ENCODE peak calls at places on chromosomes 6 and 20, in six cellular contexts. One of them, this sample, is unnamed.

GRCh38 chr6:65819152-65819551 is 112.1 kb upstream of the EYS start:
- DNase-seq in K562: no peak
- DNase-seq in Karpas-422: no peak
- DNase-seq in mammary epithelial cell: no peak
- DNase-seq in neuronal stem cell: no peak
- DNase-seq in fibroblast of lung: peak
- DNase-seq in this sample: no peak

GRCh38 chr6:122753688-122754056 is 25.8 kb upstream of the FABP7 start:
- DNase-seq in mammary epithelial cell: no peak
- DNase-seq in neuronal stem cell: no peak
- DNase-seq in Karpas-422: no peak
- DNase-seq in K562: no peak
- DNase-seq in fibroblast of lung: peak
- DNase-seq in this sample: no peak

GRCh38 chr6:9717568-9717967 is 697.3 kb downstream of the TFAP2A start:
- DNase-seq in K562: no peak
- DNase-seq in neuronal stem cell: no peak
- DNase-seq in Karpas-422: no peak
- DNase-seq in fibroblast of lung: no peak
- DNase-seq in mammary epithelial cell: no peak
- DNase-seq in this sample: no peak

GRCh38 chr6:90493332-90493731 is 93.5 kb downstream of the MAP3K7 start:
- DNase-seq in mammary epithelial cell: peak
- DNase-seq in fibroblast of lung: peak
- DNase-seq in Karpas-422: no peak
- DNase-seq in neuronal stem cell: no peak
- DNase-seq in K562: no peak
- DNase-seq in this sample: peak

GRCh38 chr6:157298325-157298724 is 25.0 kb downstream of the TMEM242 start:
- DNase-seq in K562: no peak
- DNase-seq in Karpas-422: no peak
- DNase-seq in mammary epithelial cell: no peak
- DNase-seq in fibroblast of lung: no peak
- DNase-seq in neuronal stem cell: no peak
- DNase-seq in this sample: no peak

GRCh38 chr6:33977606-33978438 is 168.1 kb downstream of the GRM4 start:
- DNase-seq in fibroblast of lung: no peak
- DNase-seq in neuronal stem cell: no peak
- DNase-seq in Karpas-422: peak
- DNase-seq in K562: no peak
- DNase-seq in mammary epithelial cell: no peak
- DNase-seq in this sample: no peak

GRCh38 chr20:61762208-61762710 is 303.4 kb downstream of the TAF4 start:
- DNase-seq in mammary epithelial cell: no peak
- DNase-seq in Karpas-422: no peak
- DNase-seq in K562: no peak
- DNase-seq in neuronal stem cell: no peak
- DNase-seq in fibroblast of lung: no peak
- DNase-seq in this sample: no peak

GRCh38 chr20:51489611-51490010 is 52.9 kb downstream of the NFATC2 start:
- DNase-seq in neuronal stem cell: no peak
- DNase-seq in mammary epithelial cell: no peak
- DNase-seq in Karpas-422: no peak
- DNase-seq in fibroblast of lung: peak
- DNase-seq in K562: no peak
- DNase-seq in this sample: no peak

DNA sequence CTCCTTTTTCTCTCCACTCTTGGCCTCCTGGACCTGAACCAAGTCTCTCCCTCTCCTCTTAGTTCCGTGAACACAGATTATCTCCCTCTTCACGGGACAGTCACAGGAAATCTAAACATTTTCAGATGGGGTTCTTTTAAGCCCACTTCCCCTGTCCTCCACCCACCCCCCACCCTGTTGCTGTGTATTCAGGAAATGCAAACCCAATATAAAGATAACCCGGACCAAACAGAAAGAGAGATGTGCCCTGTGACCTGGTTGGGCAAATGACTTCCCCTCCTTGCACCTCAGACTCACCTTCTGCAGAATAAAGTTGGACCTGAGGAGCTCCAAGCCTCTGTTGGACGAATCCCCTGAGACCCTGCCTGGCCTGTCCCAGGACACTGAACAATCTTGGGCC is 75.9 kb upstream of the MRPS10 start:
- DNase-seq in mammary epithelial cell: no peak
- DNase-seq in neuronal stem cell: no peak
- DNase-seq in fibroblast of lung: no peak
- DNase-seq in K562: no peak
- DNase-seq in Karpas-422: no peak
- DNase-seq in this sample: no peak
- H3K27ac ChIP-seq in mammary epithelial cell: no peak
- H3K27ac ChIP-seq in neuronal stem cell: no peak
- H3K27ac ChIP-seq in fibroblast of lung: no peak
- H3K27ac ChIP-seq in K562: no peak
- H3K27ac ChIP-seq in Karpas-422: no peak
- H3K27ac ChIP-seq in this sample: no peak

GRCh38 chr6:138543648-138544047 is 44.4 kb upstream of the NHSL1 start:
- DNase-seq in Karpas-422: no peak
- DNase-seq in neuronal stem cell: no peak
- DNase-seq in fibroblast of lung: no peak
- DNase-seq in K562: no peak
- DNase-seq in mammary epithelial cell: no peak
- DNase-seq in this sample: peak
- H2AFZ ChIP-seq in Karpas-422: no peak
- H2AFZ ChIP-seq in neuronal stem cell: no peak
- H2AFZ ChIP-seq in fibroblast of lung: no peak
- H2AFZ ChIP-seq in K562: no peak
- H2AFZ ChIP-seq in mammary epithelial cell: no peak
- H2AFZ ChIP-seq in this sample: no peak

GRCh38 chr20:49552007-49552406 is 15.9 kb downstream of the PTGIS start:
- DNase-seq in mammary epithelial cell: no peak
- DNase-seq in neuronal stem cell: no peak
- DNase-seq in K562: no peak
- DNase-seq in Karpas-422: no peak
- DNase-seq in fibroblast of lung: no peak
- DNase-seq in this sample: peak
- H3K27ac ChIP-seq in mammary epithelial cell: no peak
- H3K27ac ChIP-seq in neuronal stem cell: no peak
- H3K27ac ChIP-seq in K562: no peak
- H3K27ac ChIP-seq in Karpas-422: no peak
- H3K27ac ChIP-seq in fibroblast of lung: no peak
- H3K27ac ChIP-seq in this sample: peak

DNA sequence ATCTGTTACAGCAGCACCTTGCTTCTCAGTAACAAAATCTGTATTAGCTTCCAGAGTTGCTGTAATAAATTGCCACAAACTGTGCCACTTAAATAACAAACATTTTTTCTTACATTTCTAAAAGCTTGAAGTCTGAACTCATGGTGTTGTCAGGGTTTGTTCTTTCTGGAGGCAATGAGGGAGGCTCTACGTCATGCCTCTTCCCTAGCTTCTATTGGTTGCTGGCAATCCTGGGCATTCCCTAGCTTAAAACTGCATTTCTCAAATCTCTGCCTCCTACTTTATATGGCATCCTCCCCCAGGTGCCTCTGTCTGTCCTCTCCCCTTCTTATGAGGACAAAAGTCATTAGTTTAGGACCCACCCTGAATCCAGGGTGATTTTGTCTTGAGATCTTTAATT is 41.6 kb upstream of the TMEM244 start:
- DNase-seq in mammary epithelial cell: no peak
- DNase-seq in K562: no peak
- DNase-seq in Karpas-422: no peak
- DNase-seq in neuronal stem cell: no peak
- DNase-seq in fibroblast of lung: no peak
- DNase-seq in this sample: no peak
- H2AFZ ChIP-seq in mammary epithelial cell: no peak
- H2AFZ ChIP-seq in K562: no peak
- H2AFZ ChIP-seq in Karpas-422: no peak
- H2AFZ ChIP-seq in neuronal stem cell: no peak
- H2AFZ ChIP-seq in fibroblast of lung: no peak
- H2AFZ ChIP-seq in this sample: no peak

DNA sequence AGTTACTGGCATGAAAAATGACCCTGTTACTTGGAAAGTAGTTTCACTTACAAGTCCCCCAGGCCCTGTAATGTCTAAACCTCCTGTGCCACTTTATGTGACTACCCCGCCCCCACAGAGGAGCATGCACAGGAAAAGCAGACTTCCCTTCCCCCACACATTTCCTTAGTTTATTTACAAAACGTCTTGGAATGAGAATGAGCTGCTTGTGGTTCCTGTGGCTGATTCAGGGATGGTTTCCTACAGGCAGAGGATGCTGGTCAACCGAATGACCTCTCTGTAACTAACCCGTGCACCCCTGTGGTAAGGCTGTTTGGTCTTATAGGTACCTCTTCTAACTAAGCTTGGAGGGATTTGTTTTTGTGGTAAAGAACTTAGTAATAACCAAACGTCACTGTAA is 28.5 kb downstream of the RSPO3 start:
- DNase-seq in mammary epithelial cell: peak
- DNase-seq in fibroblast of lung: peak
- DNase-seq in K562: no peak
- DNase-seq in neuronal stem cell: no peak
- DNase-seq in Karpas-422: no peak
- DNase-seq in this sample: peak
- H3K27ac ChIP-seq in mammary epithelial cell: no peak
- H3K27ac ChIP-seq in fibroblast of lung: no peak
- H3K27ac ChIP-seq in K562: no peak
- H3K27ac ChIP-seq in neuronal stem cell: no peak
- H3K27ac ChIP-seq in Karpas-422: no peak
- H3K27ac ChIP-seq in this sample: peak

GRCh38 chr20:57265649-57266250 is 691 bp downstream of the BMP7 start:
- DNase-seq in K562: no peak
- DNase-seq in fibroblast of lung: no peak
- DNase-seq in mammary epithelial cell: peak
- DNase-seq in Karpas-422: no peak
- DNase-seq in neuronal stem cell: no peak
- DNase-seq in this sample: no peak
- H2AFZ ChIP-seq in K562: no peak
- H2AFZ ChIP-seq in fibroblast of lung: no peak
- H2AFZ ChIP-seq in mammary epithelial cell: no peak
- H2AFZ ChIP-seq in Karpas-422: no peak
- H2AFZ ChIP-seq in neuronal stem cell: peak
- H2AFZ ChIP-seq in this sample: no peak